ENCODE peak calls at places on chromosomes 11 and 22, in ten cellular contexts. A is spleen, C is tibial artery, P is progenitor cell of endocrine pancreas, W is osteoblast, S is HFFc6, Q is foreskin fibroblast, K is brain microvascular endothelial cell, H is HL-60, I is AG09319. E is an unnamed sample.

GRCh38 chr22:44256860-44257560 is 55.7 kb downstream of the SHISAL1 start:
- DNase-seq in A (no peak), C (peak; percentile 24), P (peak; percentile 3), W (no peak), S (no peak), Q (no peak), K (no peak), H (no peak), I (no peak), E (no peak)

GRCh38 chr11:812390-812789 is 2.6 kb downstream of the RPLP2 start:
- DNase-seq in A (no peak), C (no peak), P (no peak), W (no peak), S (no peak), Q (no peak), K (no peak), H (no peak), I (no peak), E (no peak)

GRCh38 chr11:57432714-57433163 is 5.8 kb upstream of the SLC43A3 start:
- DNase-seq in A (no peak), C (no peak), P (no peak), W (no peak), S (peak; percentile 87), Q (peak; percentile 87), K (peak; percentile 90), H (peak; percentile 47), I (no peak), E (peak; percentile 84)

GRCh38 chr22:36571991-36572390 is 43.0 kb upstream of the EIF3D start:
- DNase-seq in A (no peak), C (no peak), P (no peak), W (no peak), S (no peak), Q (no peak), K (no peak), H (no peak), I (no peak), E (no peak)

GRCh38 chr11:76267563-76267962 is 61.3 kb upstream of the WNT11 start:
- DNase-seq in A (no peak), C (no peak), P (no peak), W (peak; percentile 79), S (no peak), Q (peak; percentile 40), K (no peak), H (no peak), I (no peak), E (no peak)

GRCh38 chr22:36149464-36149863 is 11.1 kb downstream of the APOL3 start:
- DNase-seq in A (no peak), C (no peak), P (no peak), W (no peak), S (no peak), Q (peak; percentile 18), K (no peak), H (no peak), I (no peak), E (no peak)

GRCh38 chr11:133399294-133399693 is 133.0 kb downstream of the OPCML start:
- DNase-seq in A (no peak), C (no peak), P (no peak), W (no peak), S (no peak), Q (no peak), K (no peak), H (no peak), I (no peak), E (no peak)

GRCh38 chr22:38080847-38081635 is 2.9 kb downstream of the SLC16A8 start:
- DNase-seq in A (peak; percentile 74), C (no peak), P (no peak), W (peak; percentile 95), S (no peak), Q (no peak), K (no peak), H (peak; percentile 22), I (no peak), E (no peak)

GRCh38 chr11:91653091-91653754 is 571.4 kb upstream of the FAT3 start:
- DNase-seq in A (no peak), C (no peak), P (no peak), W (no peak), S (no peak), Q (no peak), K (no peak), H (no peak), I (no peak), E (no peak)

GRCh38 chr22:50703726-50704509 is 31.3 kb downstream of the SHANK3 start:
- DNase-seq in A (peak; percentile 64), C (no peak), P (no peak), W (peak; percentile 85), S (no peak), Q (no peak), K (no peak), H (no peak), I (no peak), E (no peak)

GRCh38 chr22:21657361-21658118 is 8.3 kb upstream of the PPIL2 start:
- DNase-seq in A (peak; percentile 95), C (peak; percentile 78), P (peak; percentile 75), W (peak; percentile 96), S (no peak), Q (peak; percentile 48), K (no peak), H (peak; percentile 81), I (no peak), E (no peak)

GRCh38 chr11:86799680-86800075 is 664 bp upstream of the PRSS23 start:
- DNase-seq in A (no peak), C (peak; percentile 70), P (no peak), W (no peak), S (no peak), Q (no peak), K (no peak), H (no peak), I (no peak), E (no peak)
- TF ChIP-seq CTCF in A (no peak), C (no peak), P (no peak), W (no peak), S (peak; percentile 14), Q (no peak), K (peak; percentile 50), H (no peak), I (no peak), E (no peak)

GRCh38 chr11:44940835-44941234 is 9.8 kb downstream of the TP53I11 start:
- DNase-seq in A (no peak), C (no peak), P (no peak), W (no peak), S (no peak), Q (no peak), K (no peak), H (no peak), I (no peak), E (no peak)

GRCh38 chr11:44940424-44940823 is 10.3 kb downstream of the TP53I11 start:
- DNase-seq in A (no peak), C (no peak), P (no peak), W (no peak), S (no peak), Q (no peak), K (no peak), H (no peak), I (no peak), E (no peak)

GRCh38 chr11:44938066-44938691 is 12.5 kb downstream of the TP53I11 start:
- DNase-seq in A (no peak), C (no peak), P (no peak), W (no peak), S (no peak), Q (no peak), K (no peak), H (no peak), I (no peak), E (no peak)

GRCh38 chr11:44941286-44942021 is 9.2 kb downstream of the TP53I11 start:
- DNase-seq in A (no peak), C (no peak), P (no peak), W (no peak), S (no peak), Q (no peak), K (no peak), H (no peak), I (no peak), E (no peak)

DNA sequence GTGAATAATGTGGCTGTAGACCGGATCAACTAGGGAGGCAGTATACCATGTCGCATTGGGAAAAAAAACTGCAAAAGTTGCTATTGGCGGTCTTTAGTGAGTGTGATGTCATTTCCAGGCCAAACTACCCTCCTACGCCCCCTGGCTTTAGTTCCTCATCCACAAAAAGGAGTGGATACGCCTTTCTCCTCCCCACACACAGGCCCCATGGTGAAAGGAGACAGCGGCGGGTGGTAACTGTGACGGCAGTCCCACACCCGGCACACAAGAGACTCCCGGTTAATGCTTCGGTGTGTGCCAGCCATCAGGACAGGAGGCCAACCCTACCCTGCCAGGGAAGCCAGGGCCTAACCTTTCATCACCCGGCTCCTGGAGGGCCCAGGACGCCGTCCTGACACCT is 11.0 kb downstream of the TP53I11 start:
- DNase-seq in A (no peak), C (no peak), P (no peak), W (peak; percentile 89), S (no peak), Q (no peak), K (no peak), H (no peak), I (no peak), E (no peak)
- TF ChIP-seq CTCF in A (no peak), C (no peak), P (peak; percentile 20), W (peak; percentile 22), S (peak; percentile 55), Q (no peak), K (peak; percentile 52), H (peak; percentile 36), I (peak; percentile 24), E (peak; percentile 46)

GRCh38 chr11:122879785-122880184 is 2.8 kb upstream of the JHY start:
- DNase-seq in A (no peak), C (no peak), P (no peak), W (no peak), S (no peak), Q (no peak), K (no peak), H (no peak), I (no peak), E (no peak)
- TF ChIP-seq CTCF in A (no peak), C (no peak), P (peak; percentile 11), W (no peak), S (no peak), Q (no peak), K (no peak), H (no peak), I (no peak), E (no peak)

GRCh38 chr11:134997652-134998320 is 585.7 kb upstream of the B3GAT1 start:
- DNase-seq in A (no peak), C (no peak), P (no peak), W (no peak), S (no peak), Q (no peak), K (no peak), H (no peak), I (no peak), E (no peak)

GRCh38 chr11:134999490-135000066 is 587.5 kb upstream of the B3GAT1 start:
- DNase-seq in A (no peak), C (no peak), P (no peak), W (no peak), S (no peak), Q (no peak), K (no peak), H (no peak), I (no peak), E (no peak)

GRCh38 chr11:134995746-134996145 is 583.7 kb upstream of the B3GAT1 start:
- DNase-seq in A (no peak), C (no peak), P (no peak), W (no peak), S (no peak), Q (no peak), K (no peak), H (no peak), I (no peak), E (no peak)

GRCh38 chr11:134993691-134994243 is 581.7 kb upstream of the B3GAT1 start:
- DNase-seq in A (no peak), C (no peak), P (no peak), W (no peak), S (no peak), Q (no peak), K (no peak), H (no peak), I (no peak), E (no peak)

GRCh38 chr11:134994431-134994830 is 582.4 kb upstream of the B3GAT1 start:
- DNase-seq in A (no peak), C (no peak), P (no peak), W (no peak), S (no peak), Q (no peak), K (no peak), H (no peak), I (no peak), E (no peak)
- TF ChIP-seq CTCF in A (no peak), C (no peak), P (no peak), W (no peak), S (no peak), Q (no peak), K (no peak), H (no peak), I (no peak), E (no peak)

E was measured in CD14-positive monocyte.